ENCODE peak calls at places on chromosomes 16 and 17, in ten cellular contexts. A is left ventricle myocardium superior, F is esophagus squamous epithelium, S is RPMI7951, H is hippocampal formation, I is AG09309, J is mucosa of descending colon, Z is KG1, K is amniotic stem cell, N is ACHN. D is an unnamed sample.

GRCh38 chr17:35257080-35257701 is 14.3 kb downstream of the SLFN5 start:
- DNase-seq in K (no peak), H (no peak), S (peak), N (no peak), J (no peak), Z (no peak), A (no peak), F (no peak), I (no peak), D (no peak)

GRCh38 chr16:57032346-57032745 is 43.0 kb downstream of the NLRC5 start:
- DNase-seq in H (no peak), K (no peak), Z (no peak), S (no peak), J (no peak), A (no peak), F (no peak), N (no peak), I (no peak), D (no peak)

GRCh38 chr16:75477680-75478473 is 13.4 kb upstream of the TMEM170A start:
- DNase-seq in N (no peak), H (no peak), Z (no peak), F (no peak), J (no peak), I (no peak), K (no peak), A (no peak), S (no peak), D (no peak)

GRCh38 chr17:78524870-78525510 is 52.2 kb downstream of the DNAH17 start:
- DNase-seq in A (no peak), I (no peak), N (no peak), H (no peak), K (no peak), F (no peak), S (no peak), J (no peak), Z (no peak), D (no peak)

GRCh38 chr17:45116434-45117016 is 15.8 kb downstream of the PLCD3 start:
- DNase-seq in N (no peak), H (no peak), A (no peak), K (no peak), J (no peak), F (no peak), S (no peak), Z (no peak), I (no peak), D (no peak)

GRCh38 chr17:50480854-50481490 is 2.3 kb downstream of the RSAD1 start:
- DNase-seq in A (no peak), J (no peak), K (no peak), I (no peak), N (no peak), Z (no peak), S (no peak), F (no peak), H (no peak), D (no peak)

GRCh38 chr17:18262111-18262510 is 1.6 kb downstream of the MIEF2 start:
- DNase-seq in H (no peak), S (no peak), I (no peak), Z (no peak), F (no peak), N (no peak), A (no peak), K (no peak), J (no peak), D (no peak)

GRCh38 chr16:68756250-68757051 is 19.4 kb downstream of the CDH1 start:
- DNase-seq in I (no peak), K (no peak), J (peak), A (no peak), S (no peak), F (no peak), H (no peak), Z (no peak), N (no peak), D (peak)

GRCh38 chr16:58040945-58041627 is 15.5 kb downstream of the MMP15 start:
- DNase-seq in K (no peak), Z (no peak), F (no peak), I (no peak), J (no peak), N (no peak), H (no peak), S (no peak), A (no peak), D (no peak)

GRCh38 chr16:89598199-89598598 is 15.2 kb upstream of the DPEP1 start:
- DNase-seq in I (no peak), A (no peak), S (peak), N (peak), K (no peak), F (no peak), J (no peak), Z (no peak), H (no peak), D (no peak)

GRCh38 chr16:51410125-51410524 is 259.1 kb upstream of the SALL1 start:
- DNase-seq in N (no peak), I (no peak), A (no peak), H (no peak), S (no peak), F (no peak), Z (no peak), J (no peak), K (no peak), D (no peak)

GRCh38 chr16:46763147-46763546 is 15.0 kb upstream of the MYLK3 start:
- DNase-seq in H (no peak), J (no peak), I (no peak), F (no peak), A (peak), S (peak), K (no peak), Z (no peak), N (no peak), D (no peak)

GRCh38 chr17:76736349-76737081 is 616 bp downstream of the SRSF2 start:
- DNase-seq in I (no peak), K (peak), S (peak), F (no peak), N (peak), H (peak), Z (no peak), A (peak), J (peak), D (peak)

GRCh38 chr17:31587462-31587861 is 196.0 kb downstream of the RAB11FIP4 start:
- DNase-seq in J (no peak), H (no peak), K (no peak), N (no peak), S (no peak), Z (no peak), F (no peak), A (no peak), I (no peak), D (no peak)

GRCh38 chr17:81717766-81718089 is 5.6 kb downstream of the SLC25A10 start:
- DNase-seq in F (no peak), J (no peak), H (no peak), I (no peak), K (no peak), Z (no peak), S (no peak), A (no peak), N (no peak), D (no peak)